ENCODE peak calls at places on chromosomes 13 and 19, in seven cellular contexts. S, F, B, Z, Y, D and L are unnamed samples.

GRCh38 chr19:44700547-44700946 is 1.6 kb downstream of the CEACAM16 start:
- DNase-seq in S (no peak), Z (no peak), Y (no peak), B (no peak), D (no peak), F (no peak), L (no peak)

GRCh38 chr13:27406178-27406939 is 18.1 kb upstream of the GTF3A start:
- DNase-seq in Z (no peak), B (peak), D (no peak), F (peak), S (no peak), Y (peak), L (peak)

GRCh38 chr13:30373727-30374126 is 48.6 kb upstream of the UBE2L5 start:
- DNase-seq in Z (no peak), F (no peak), D (peak), S (no peak), Y (no peak), B (no peak), L (no peak)

GRCh38 chr19:44649578-44650145 is 6.0 kb downstream of the PVR start:
- DNase-seq in F (no peak), B (no peak), Z (no peak), D (no peak), S (no peak), Y (no peak), L (no peak)

GRCh38 chr13:38210928-38211596 is 138.6 kb upstream of the UFM1 start:
- DNase-seq in B (no peak), S (no peak), F (no peak), Y (no peak), D (no peak), Z (peak), L (no peak)

GRCh38 chr19:4295972-4296771 is 6.0 kb downstream of the TMIGD2 start:
- DNase-seq in Z (no peak), S (no peak), F (no peak), D (no peak), Y (peak), B (no peak), L (no peak)

GRCh38 chr19:34732548-34733255 is 1.3 kb upstream of the ZNF181 start:
- DNase-seq in F (peak), D (no peak), Z (no peak), Y (peak), S (no peak), B (no peak), L (no peak)

GRCh38 chr19:13902993-13903555 is 2.8 kb downstream of the BRME1 start:
- DNase-seq in Z (no peak), B (no peak), D (no peak), F (no peak), S (no peak), Y (peak), L (peak)

GRCh38 chr13:29129616-29130015 is 309.5 kb downstream of the MTUS2 start:
- DNase-seq in B (no peak), Z (no peak), Y (no peak), D (no peak), F (no peak), S (no peak), L (no peak)

GRCh38 chr19:6971366-6971765 is 49.9 kb downstream of the MBD3L2B start:
- DNase-seq in Z (no peak), B (no peak), S (no peak), F (no peak), D (no peak), Y (no peak), L (no peak)

GRCh38 chr13:102231486-102231885 is 170.4 kb downstream of the FGF14 start:
- DNase-seq in F (no peak), B (no peak), Z (no peak), D (no peak), Y (no peak), S (no peak), L (no peak)

GRCh38 chr19:49104229-49104864 is 9.8 kb upstream of the LIN7B start:
- DNase-seq in F (no peak), Y (no peak), D (no peak), B (no peak), S (no peak), Z (no peak), L (no peak)

GRCh38 chr13:87311165-87311564 is 360.0 kb upstream of the SLITRK5 start:
- DNase-seq in F (no peak), D (no peak), B (no peak), Y (no peak), S (no peak), Z (no peak), L (no peak)

GRCh38 chr13:40604135-40604534 is 62.3 kb downstream of the FOXO1 start:
- DNase-seq in F (no peak), S (no peak), B (no peak), D (no peak), Z (no peak), Y (no peak), L (no peak)

GRCh38 chr13:102141625-102142472 is 260.0 kb downstream of the FGF14 start:
- DNase-seq in Z (no peak), F (peak), S (no peak), D (no peak), B (peak), Y (no peak), L (no peak)

GRCh38 chr13:21413013-21413412 is 46.1 kb downstream of the ZDHHC20 start:
- DNase-seq in F (no peak), Z (no peak), B (no peak), Y (no peak), S (no peak), D (no peak), L (no peak)

GRCh38 chr19:43880483-43880882 is 53.4 kb downstream of the ZNF283 start:
- DNase-seq in B (no peak), Z (no peak), S (no peak), Y (no peak), D (no peak), F (no peak), L (no peak)

GRCh38 chr19:8304841-8305621 is 3.1 kb downstream of the CD320 start:
- DNase-seq in Z (no peak), B (no peak), D (no peak), Y (peak), S (peak), F (peak), L (peak)

GRCh38 chr19:31459430-31459829 is 110.2 kb upstream of the TSHZ3 start:
- DNase-seq in S (no peak), Z (no peak), Y (no peak), D (no peak), B (no peak), F (no peak), L (no peak)

GRCh38 chr13:71801781-71802180 is 65.2 kb downstream of the DACH1 start:
- DNase-seq in F (no peak), Y (peak), B (no peak), S (no peak), Z (no peak), D (no peak), L (no peak)

GRCh38 chr13:30331331-30331771 is 24.0 kb upstream of the KATNAL1 start:
- DNase-seq in D (no peak), S (no peak), B (no peak), Z (no peak), Y (no peak), F (no peak), L (no peak)

GRCh38 chr19:13091400-13092161 is 11.1 kb downstream of the LYL1 start:
- DNase-seq in F (no peak), Z (no peak), S (no peak), B (no peak), Y (peak), D (no peak), L (no peak)

GRCh38 chr19:23777216-23777615 is 18.5 kb upstream of the ZNF681 start:
- DNase-seq in S (no peak), D (no peak), Y (no peak), F (no peak), Z (no peak), B (no peak), L (no peak)

GRCh38 chr13:35475960-35476943 is at the start of gene MAB21L1:
- DNase-seq in Z (no peak), F (no peak), Y (peak), D (no peak), B (no peak), S (no peak), L (no peak)

GRCh38 chr13:42396501-42396900 is 124.5 kb downstream of the AKAP11 start:
- DNase-seq in F (no peak), B (no peak), Z (no peak), S (no peak), Y (no peak), D (no peak), L (no peak)

GRCh38 chr19:30622276-30622675 is 250.1 kb downstream of the ZNF536 start:
- DNase-seq in Y (no peak), B (no peak), Z (no peak), S (no peak), F (no peak), D (no peak), L (no peak)

GRCh38 chr13:53200498-53201453 is 172.2 kb downstream of the OLFM4 start:
- DNase-seq in S (no peak), Y (peak), F (no peak), D (no peak), B (no peak), Z (peak), L (no peak)

GRCh38 chr19:47315125-47315821 is 5.6 kb downstream of the C5AR1 start:
- DNase-seq in S (peak), D (no peak), F (peak), Z (no peak), B (peak), Y (no peak), L (no peak)

GRCh38 chr13:32001392-32001768 is 30.2 kb upstream of the FRY start:
- DNase-seq in Z (no peak), D (no peak), S (peak), B (peak), Y (peak), F (peak), L (peak)

GRCh38 chr19:49119411-49120324 is at the start of gene PPFIA3:
- DNase-seq in Z (no peak), S (no peak), B (no peak), Y (peak), D (no peak), F (peak), L (peak)

GRCh38 chr19:46202426-46202825 is 27.1 kb upstream of the IGFL1 start:
- DNase-seq in F (no peak), S (no peak), Z (no peak), B (no peak), D (no peak), Y (no peak), L (no peak)

GRCh38 chr19:311813-312261 is 20.6 kb upstream of the PLPP2 start:
- DNase-seq in F (no peak), S (no peak), Z (no peak), B (no peak), D (no peak), Y (no peak), L (no peak)

GRCh38 chr13:110705356-110705825 is 525 bp downstream of the CARS2 start:
- DNase-seq in D (no peak), Y (no peak), F (no peak), Z (no peak), S (no peak), B (no peak), L (no peak)

GRCh38 chr13:46339035-46339666 is 47.9 kb downstream of the RUBCNL start:
- DNase-seq in D (peak), S (no peak), B (no peak), Z (no peak), Y (no peak), F (no peak), L (no peak)

GRCh38 chr13:35888327-35888940 is 242.7 kb downstream of the DCLK1 start:
- DNase-seq in F (no peak), B (no peak), D (no peak), Z (no peak), Y (peak), S (no peak), L (no peak)

GRCh38 chr19:16325671-16326400 is 1.2 kb downstream of the KLF2 start:
- DNase-seq in Z (no peak), Y (peak), D (no peak), S (no peak), B (no peak), F (no peak), L (no peak)
- TF ChIP-seq JUND in Z (no peak), Y (no peak), D (no peak), S (no peak), B (no peak), F (no peak), L (no peak)

GRCh38 chr13:33606692-33607091 is 211.3 kb upstream of the RFC3 start:
- DNase-seq in Z (peak), B (no peak), F (no peak), Y (no peak), D (no peak), S (no peak), L (peak)

GRCh38 chr13:33612641-33613638 is 205.0 kb upstream of the RFC3 start:
- DNase-seq in Y (no peak), B (peak), S (no peak), D (no peak), F (no peak), Z (no peak), L (no peak)

GRCh38 chr13:33611016-33611805 is 206.7 kb upstream of the RFC3 start:
- DNase-seq in Y (no peak), F (no peak), D (no peak), S (no peak), B (peak), Z (no peak), L (no peak)

GRCh38 chr13:33615436-33615835 is 202.5 kb upstream of the RFC3 start:
- DNase-seq in Y (peak), F (no peak), D (no peak), Z (no peak), B (no peak), S (no peak), L (no peak)

GRCh38 chr13:33610471-33611015 is 207.4 kb upstream of the RFC3 start:
- DNase-seq in B (peak), Z (peak), Y (no peak), D (no peak), F (peak), S (no peak), L (no peak)
- TF ChIP-seq JUND in B (no peak), Z (no peak), Y (no peak), D (no peak), F (no peak), S (no peak), L (no peak)

DNA sequence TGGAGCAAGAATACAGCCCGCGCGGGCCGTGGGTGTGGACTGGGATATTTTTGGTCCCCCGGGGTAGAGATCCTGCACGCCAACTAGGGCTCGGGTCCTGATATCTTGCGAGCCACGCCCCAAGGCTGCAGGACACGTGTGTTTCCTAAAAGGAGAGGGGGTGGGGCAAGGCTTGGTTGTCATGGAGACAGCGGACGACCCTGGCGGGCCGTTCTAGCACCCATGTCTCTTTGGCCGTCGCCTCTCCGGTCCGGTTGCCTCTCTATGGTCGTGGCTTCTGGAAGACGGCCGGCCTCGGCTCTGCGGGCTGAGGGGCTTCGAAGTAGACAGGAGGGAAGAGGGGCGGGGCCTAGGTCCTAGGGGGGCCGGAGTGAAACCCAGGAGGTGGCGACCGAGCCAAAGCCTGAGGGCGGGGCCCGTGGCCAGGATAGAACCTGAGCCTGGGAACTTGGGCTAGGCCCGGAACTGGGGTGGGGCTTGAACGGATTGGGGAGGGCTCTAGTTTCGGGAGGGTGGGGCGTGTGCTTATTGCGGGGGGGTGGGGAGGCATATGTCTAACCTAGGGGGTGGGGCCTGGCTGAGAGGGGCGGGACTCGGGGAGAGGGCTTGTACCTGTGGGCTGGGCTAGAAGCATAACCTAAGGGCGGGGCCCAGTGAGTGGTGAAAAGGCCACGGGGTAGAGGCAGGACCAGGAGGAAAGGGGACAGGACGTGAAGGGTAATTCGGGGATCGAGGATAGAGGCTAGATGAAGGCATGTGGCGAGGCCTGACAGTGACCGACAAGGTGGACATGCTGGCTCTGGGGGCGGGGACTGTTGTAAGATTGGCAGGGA is 737 bp upstream of the SLC27A1 start:
- DNase-seq in B (peak), D (peak), F (peak), Z (peak), S (peak), Y (peak), L (peak)
- TF ChIP-seq JUND in B (no peak), D (no peak), F (no peak), Z (no peak), S (no peak), Y (no peak), L (no peak)

GRCh38 chr13:43787998-43788397 is 1.2 kb upstream of the ENOX1 start:
- DNase-seq in Z (no peak), B (no peak), F (no peak), S (peak), Y (peak), D (no peak), L (no peak)

GRCh38 chr13:43797154-43797553 is 10.4 kb upstream of the ENOX1 start:
- DNase-seq in D (no peak), F (no peak), Z (no peak), S (no peak), Y (no peak), B (no peak), L (no peak)

GRCh38 chr13:43797869-43798268 is 11.1 kb upstream of the ENOX1 start:
- DNase-seq in F (no peak), D (no peak), S (no peak), Y (no peak), B (no peak), Z (no peak), L (peak)

GRCh38 chr13:43787518-43787891 is 733 bp upstream of the ENOX1 start:
- DNase-seq in S (no peak), Z (no peak), Y (no peak), F (no peak), D (no peak), B (no peak), L (no peak)

DNA sequence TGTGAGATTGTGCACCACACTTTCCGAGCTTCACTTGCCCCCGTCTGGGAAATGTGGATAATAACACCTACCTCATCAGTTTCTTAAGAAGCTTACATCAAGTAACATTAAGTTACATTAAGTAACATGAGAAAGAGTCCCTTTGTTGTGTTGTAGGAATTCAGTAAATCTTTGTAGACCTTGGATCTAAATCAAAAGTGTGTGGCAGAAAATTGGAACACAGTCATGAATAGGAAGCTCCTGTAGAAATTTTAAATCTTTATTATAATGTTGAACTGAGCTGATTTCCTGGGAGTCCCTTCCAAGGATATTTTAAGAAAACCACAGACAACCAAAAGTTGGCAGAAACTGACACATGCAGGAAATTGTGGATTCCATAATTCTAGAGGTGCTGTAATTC is 5.7 kb upstream of the ENOX1 start:
- DNase-seq in D (no peak), Y (no peak), F (no peak), S (no peak), Z (no peak), B (no peak), L (no peak)
- TF ChIP-seq JUND in D (no peak), Y (peak), F (no peak), S (no peak), Z (no peak), B (no peak), L (no peak)

GRCh38 chr13:39385621-39386231 is 217.3 kb downstream of the LHFPL6 start:
- DNase-seq in F (no peak), S (no peak), B (no peak), D (no peak), Z (peak), Y (no peak), L (no peak)
- TF ChIP-seq JUND in F (no peak), S (no peak), B (no peak), D (no peak), Z (no peak), Y (no peak), L (no peak)

DNA sequence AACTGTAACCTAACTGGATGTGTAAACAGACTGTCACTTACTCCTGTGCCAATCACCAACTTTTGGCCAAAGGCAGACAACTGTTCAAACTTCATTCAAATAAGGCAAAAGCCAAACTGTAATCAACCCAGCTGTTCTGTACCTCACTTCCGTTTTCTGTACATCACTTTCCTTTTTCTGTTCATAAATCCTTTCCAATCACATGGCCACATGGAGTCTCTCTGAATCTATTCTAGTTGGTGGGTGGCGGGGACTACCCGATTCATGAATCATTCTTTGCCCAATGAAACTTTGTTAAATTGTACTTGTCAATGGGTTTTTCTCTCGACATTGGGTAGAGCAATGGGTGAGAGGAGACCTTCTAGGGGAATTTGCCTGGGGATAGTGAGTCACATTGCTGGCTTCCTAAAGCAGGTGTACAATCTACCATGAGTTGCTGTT is 178.3 kb upstream of the RFC3 start:
- DNase-seq in B (peak), S (no peak), Y (no peak), D (peak), Z (no peak), F (no peak), L (no peak)
- TF ChIP-seq JUND in B (no peak), S (no peak), Y (no peak), D (no peak), Z (no peak), F (no peak), L (no peak)

DNA sequence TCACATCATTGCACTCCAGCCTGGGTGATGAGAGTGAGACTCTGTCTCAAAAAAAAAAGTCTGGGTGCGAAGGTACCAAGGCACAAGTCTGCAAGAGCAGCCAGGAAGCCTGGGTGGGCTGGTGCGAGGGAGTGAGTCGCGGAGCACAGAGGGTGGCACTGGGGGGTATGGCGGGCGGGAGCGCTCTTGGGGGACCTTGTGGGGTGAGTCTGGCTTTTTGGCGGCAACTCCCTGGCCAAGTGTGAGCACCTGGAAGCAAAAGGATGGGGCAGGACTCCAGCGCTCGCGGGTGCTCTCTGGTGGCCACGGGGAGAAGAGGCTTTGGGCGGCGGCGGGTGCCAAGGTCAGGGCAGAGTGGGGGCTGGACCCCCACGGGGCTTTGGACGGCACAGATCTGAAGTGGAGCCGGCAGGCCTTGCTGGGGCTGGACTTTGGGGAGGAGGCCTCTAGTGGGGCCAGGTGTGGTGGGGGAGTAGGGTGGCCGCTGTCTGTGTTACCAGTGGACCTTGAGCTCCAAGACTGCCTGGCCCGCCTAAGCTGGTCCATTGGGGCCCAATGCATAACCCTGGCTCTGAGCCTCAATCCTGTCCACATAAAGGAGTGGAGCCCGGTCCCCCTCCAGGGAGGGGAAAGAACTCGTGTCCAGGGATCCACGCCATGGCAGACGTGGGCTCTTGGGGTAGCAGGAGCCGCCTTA is 1.6 kb downstream of the P2RY11 start:
- DNase-seq in S (no peak), Y (peak), D (no peak), Z (no peak), F (peak), B (peak), L (no peak)
- TF ChIP-seq JUND in S (no peak), Y (peak), D (no peak), Z (no peak), F (no peak), B (no peak), L (no peak)